ENCODE peak calls at places on chromosomes 16 and 17, in eight cellular contexts. One of them, this sample, is unnamed.

GRCh38 chr17:73430165-73430680 is 118.4 kb upstream of the CDC42EP4 start:
- DNase-seq in adrenal gland: no peak
- DNase-seq in naive thymus-derived CD4-positive, alpha-beta T cell: no peak
- DNase-seq in AG04450: no peak
- DNase-seq in heart left ventricle: no peak
- DNase-seq in tibial artery: no peak
- DNase-seq in esophagus squamous epithelium: no peak
- DNase-seq in left lung: no peak
- DNase-seq in this sample: no peak

GRCh38 chr17:41615454-41615853 is 2.9 kb upstream of the KRT16 start:
- DNase-seq in naive thymus-derived CD4-positive, alpha-beta T cell: no peak
- DNase-seq in left lung: no peak
- DNase-seq in tibial artery: no peak
- DNase-seq in esophagus squamous epithelium: no peak
- DNase-seq in AG04450: no peak
- DNase-seq in adrenal gland: no peak
- DNase-seq in heart left ventricle: no peak
- DNase-seq in this sample: peak

GRCh38 chr17:75723201-75723930 is 2.1 kb downstream of the ITGB4 start:
- DNase-seq in heart left ventricle: no peak
- DNase-seq in tibial artery: no peak
- DNase-seq in left lung: no peak
- DNase-seq in AG04450: no peak
- DNase-seq in esophagus squamous epithelium: no peak
- DNase-seq in adrenal gland: no peak
- DNase-seq in naive thymus-derived CD4-positive, alpha-beta T cell: no peak
- DNase-seq in this sample: peak

GRCh38 chr16:88306411-88306810 is 76.3 kb upstream of the ZNF469 start:
- DNase-seq in AG04450: no peak
- DNase-seq in esophagus squamous epithelium: no peak
- DNase-seq in heart left ventricle: no peak
- DNase-seq in adrenal gland: no peak
- DNase-seq in tibial artery: no peak
- DNase-seq in left lung: no peak
- DNase-seq in naive thymus-derived CD4-positive, alpha-beta T cell: no peak
- DNase-seq in this sample: no peak

GRCh38 chr16:46871587-46871986 is 12.6 kb upstream of the GPT2 start:
- DNase-seq in tibial artery: no peak
- DNase-seq in adrenal gland: no peak
- DNase-seq in naive thymus-derived CD4-positive, alpha-beta T cell: no peak
- DNase-seq in heart left ventricle: no peak
- DNase-seq in AG04450: no peak
- DNase-seq in left lung: no peak
- DNase-seq in esophagus squamous epithelium: no peak
- DNase-seq in this sample: no peak

GRCh38 chr16:12901597-12902436 is at the start of gene SHISA9:
- DNase-seq in tibial artery: no peak
- DNase-seq in AG04450: no peak
- DNase-seq in esophagus squamous epithelium: no peak
- DNase-seq in adrenal gland: no peak
- DNase-seq in left lung: no peak
- DNase-seq in heart left ventricle: no peak
- DNase-seq in naive thymus-derived CD4-positive, alpha-beta T cell: no peak
- DNase-seq in this sample: peak

GRCh38 chr17:4436846-4437245 is 3.1 kb downstream of the SPNS3 start:
- DNase-seq in heart left ventricle: no peak
- DNase-seq in adrenal gland: no peak
- DNase-seq in left lung: no peak
- DNase-seq in AG04450: no peak
- DNase-seq in esophagus squamous epithelium: no peak
- DNase-seq in naive thymus-derived CD4-positive, alpha-beta T cell: no peak
- DNase-seq in tibial artery: no peak
- DNase-seq in this sample: no peak

GRCh38 chr17:73205326-73205980 is 12.6 kb downstream of the COG1 start:
- DNase-seq in adrenal gland: no peak
- DNase-seq in esophagus squamous epithelium: no peak
- DNase-seq in tibial artery: no peak
- DNase-seq in heart left ventricle: no peak
- DNase-seq in naive thymus-derived CD4-positive, alpha-beta T cell: no peak
- DNase-seq in left lung: no peak
- DNase-seq in AG04450: no peak
- DNase-seq in this sample: no peak

GRCh38 chr17:81329279-81329926 is 34.3 kb upstream of the SLC38A10 start:
- DNase-seq in esophagus squamous epithelium: peak
- DNase-seq in adrenal gland: peak
- DNase-seq in left lung: peak
- DNase-seq in tibial artery: peak
- DNase-seq in naive thymus-derived CD4-positive, alpha-beta T cell: no peak
- DNase-seq in AG04450: peak
- DNase-seq in heart left ventricle: peak
- DNase-seq in this sample: peak

DNA sequence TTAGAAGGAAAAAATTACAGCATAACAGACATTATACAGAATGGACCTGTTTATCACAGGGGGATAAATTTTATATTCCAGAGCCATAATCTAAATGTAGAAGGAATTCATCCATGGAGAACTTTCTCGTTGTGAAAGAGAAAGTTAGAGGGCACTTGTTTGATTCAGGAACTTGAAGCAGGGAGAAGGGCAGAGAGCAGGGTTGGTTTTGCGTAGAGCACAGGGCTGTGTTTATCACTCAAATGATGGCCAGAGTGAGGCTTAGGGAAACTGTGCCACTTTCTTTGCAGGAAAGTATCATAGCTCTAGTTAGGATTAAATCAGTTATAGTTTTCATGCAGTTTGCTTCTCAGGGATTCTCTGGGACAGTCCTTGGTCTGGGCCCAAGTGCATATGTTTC is 29.1 kb upstream of the MED13 start:
- DNase-seq in esophagus squamous epithelium: no peak
- DNase-seq in left lung: no peak
- DNase-seq in adrenal gland: peak
- DNase-seq in naive thymus-derived CD4-positive, alpha-beta T cell: no peak
- DNase-seq in AG04450: no peak
- DNase-seq in tibial artery: no peak
- DNase-seq in heart left ventricle: no peak
- DNase-seq in this sample: no peak
- H3K27ac ChIP-seq in esophagus squamous epithelium: peak
- H3K27ac ChIP-seq in left lung: no peak
- H3K27ac ChIP-seq in adrenal gland: no peak
- H3K27ac ChIP-seq in naive thymus-derived CD4-positive, alpha-beta T cell: no peak
- H3K27ac ChIP-seq in AG04450: no peak
- H3K27ac ChIP-seq in tibial artery: no peak
- H3K27ac ChIP-seq in heart left ventricle: no peak
- H3K27ac ChIP-seq in this sample: no peak

GRCh38 chr17:77143306-77143705 is 2.5 kb downstream of the SEC14L1 start:
- DNase-seq in esophagus squamous epithelium: no peak
- DNase-seq in heart left ventricle: no peak
- DNase-seq in AG04450: no peak
- DNase-seq in naive thymus-derived CD4-positive, alpha-beta T cell: no peak
- DNase-seq in tibial artery: no peak
- DNase-seq in adrenal gland: no peak
- DNase-seq in left lung: no peak
- DNase-seq in this sample: no peak

GRCh38 chr17:77145209-77145608 is 4.4 kb downstream of the SEC14L1 start:
- DNase-seq in adrenal gland: no peak
- DNase-seq in esophagus squamous epithelium: no peak
- DNase-seq in left lung: no peak
- DNase-seq in naive thymus-derived CD4-positive, alpha-beta T cell: no peak
- DNase-seq in tibial artery: no peak
- DNase-seq in heart left ventricle: no peak
- DNase-seq in AG04450: no peak
- DNase-seq in this sample: no peak

GRCh38 chr17:77145635-77146632 is 5.2 kb downstream of the SEC14L1 start:
- DNase-seq in heart left ventricle: peak
- DNase-seq in tibial artery: peak
- DNase-seq in AG04450: no peak
- DNase-seq in adrenal gland: peak
- DNase-seq in left lung: peak
- DNase-seq in esophagus squamous epithelium: no peak
- DNase-seq in naive thymus-derived CD4-positive, alpha-beta T cell: no peak
- DNase-seq in this sample: peak

GRCh38 chr17:77142689-77143088 is 1.9 kb downstream of the SEC14L1 start:
- DNase-seq in esophagus squamous epithelium: no peak
- DNase-seq in heart left ventricle: no peak
- DNase-seq in AG04450: no peak
- DNase-seq in naive thymus-derived CD4-positive, alpha-beta T cell: no peak
- DNase-seq in left lung: no peak
- DNase-seq in tibial artery: no peak
- DNase-seq in adrenal gland: no peak
- DNase-seq in this sample: no peak

DNA sequence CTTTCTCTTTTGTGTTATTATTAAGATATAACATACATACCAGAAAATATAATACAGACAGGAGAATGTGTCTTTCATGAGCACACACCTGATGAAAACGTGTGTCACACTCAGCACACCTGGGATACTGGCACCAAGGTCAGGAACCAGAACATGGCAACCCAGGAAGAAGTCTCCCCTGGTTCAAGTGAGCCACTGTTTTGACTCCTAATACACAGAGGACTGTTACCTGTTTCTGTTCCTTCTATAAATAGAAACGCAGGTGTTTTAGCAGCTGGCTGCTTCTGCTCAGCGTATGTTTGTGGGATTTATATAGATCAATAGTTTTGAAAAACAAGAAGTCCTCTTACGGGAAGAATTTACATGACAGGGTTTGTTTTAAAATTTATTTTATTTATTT is 3.5 kb downstream of the SEC14L1 start:
- DNase-seq in left lung: no peak
- DNase-seq in AG04450: no peak
- DNase-seq in adrenal gland: no peak
- DNase-seq in tibial artery: no peak
- DNase-seq in heart left ventricle: no peak
- DNase-seq in esophagus squamous epithelium: no peak
- DNase-seq in naive thymus-derived CD4-positive, alpha-beta T cell: no peak
- DNase-seq in this sample: no peak
- H3K27ac ChIP-seq in left lung: peak
- H3K27ac ChIP-seq in AG04450: no peak
- H3K27ac ChIP-seq in adrenal gland: peak
- H3K27ac ChIP-seq in tibial artery: no peak
- H3K27ac ChIP-seq in heart left ventricle: peak
- H3K27ac ChIP-seq in esophagus squamous epithelium: peak
- H3K27ac ChIP-seq in naive thymus-derived CD4-positive, alpha-beta T cell: no peak
- H3K27ac ChIP-seq in this sample: no peak

GRCh38 chr16:22355487-22355908 is 18.9 kb downstream of the CDR2 start:
- DNase-seq in left lung: no peak
- DNase-seq in esophagus squamous epithelium: no peak
- DNase-seq in tibial artery: no peak
- DNase-seq in adrenal gland: no peak
- DNase-seq in AG04450: no peak
- DNase-seq in heart left ventricle: no peak
- DNase-seq in naive thymus-derived CD4-positive, alpha-beta T cell: no peak
- DNase-seq in this sample: no peak

GRCh38 chr16:22353933-22354541 is 20.4 kb downstream of the CDR2 start:
- DNase-seq in heart left ventricle: no peak
- DNase-seq in esophagus squamous epithelium: no peak
- DNase-seq in adrenal gland: no peak
- DNase-seq in AG04450: no peak
- DNase-seq in left lung: no peak
- DNase-seq in tibial artery: no peak
- DNase-seq in naive thymus-derived CD4-positive, alpha-beta T cell: no peak
- DNase-seq in this sample: no peak

GRCh38 chr16:22352119-22352518 is 22.3 kb downstream of the CDR2 start:
- DNase-seq in adrenal gland: no peak
- DNase-seq in heart left ventricle: no peak
- DNase-seq in tibial artery: no peak
- DNase-seq in esophagus squamous epithelium: no peak
- DNase-seq in AG04450: no peak
- DNase-seq in left lung: no peak
- DNase-seq in naive thymus-derived CD4-positive, alpha-beta T cell: no peak
- DNase-seq in this sample: no peak

GRCh38 chr16:22352726-22353125 is 21.7 kb downstream of the CDR2 start:
- DNase-seq in AG04450: no peak
- DNase-seq in naive thymus-derived CD4-positive, alpha-beta T cell: no peak
- DNase-seq in heart left ventricle: no peak
- DNase-seq in left lung: no peak
- DNase-seq in tibial artery: no peak
- DNase-seq in adrenal gland: no peak
- DNase-seq in esophagus squamous epithelium: no peak
- DNase-seq in this sample: no peak

DNA sequence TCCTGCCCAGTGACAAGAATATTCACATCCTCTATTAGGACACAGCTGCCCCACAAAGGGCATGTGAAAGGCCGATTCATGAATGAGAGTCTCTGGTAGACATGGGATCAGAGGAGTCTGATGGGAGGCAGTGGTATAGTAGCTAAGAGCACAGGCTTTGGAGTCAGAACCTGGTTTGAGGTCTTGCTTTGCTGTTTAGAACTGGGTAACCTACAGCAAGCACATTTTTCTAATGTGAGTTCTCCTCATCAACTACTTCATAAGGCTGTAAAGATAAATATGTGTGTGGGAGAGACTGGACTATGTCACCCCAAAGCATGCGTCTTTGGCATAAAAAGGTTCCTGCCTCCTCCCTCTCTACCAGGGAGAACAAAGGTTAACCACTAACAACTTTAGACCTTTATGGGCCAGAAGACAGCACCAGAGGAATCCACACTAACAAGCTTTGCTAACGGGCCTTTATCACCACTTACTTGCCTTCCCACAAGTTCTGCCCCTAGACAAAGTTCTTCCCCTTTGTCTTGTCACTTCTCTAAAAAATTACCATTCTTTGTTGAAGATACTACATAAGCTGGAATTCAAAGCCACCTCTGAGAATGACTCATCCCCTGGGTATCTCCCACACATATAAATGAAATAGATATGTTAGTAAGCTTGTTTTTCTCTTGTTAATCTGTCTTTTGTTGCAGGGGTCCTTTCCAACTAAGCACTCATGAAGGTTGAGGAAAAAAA is 21.1 kb downstream of the CDR2 start:
- DNase-seq in adrenal gland: no peak
- DNase-seq in tibial artery: no peak
- DNase-seq in esophagus squamous epithelium: no peak
- DNase-seq in naive thymus-derived CD4-positive, alpha-beta T cell: no peak
- DNase-seq in AG04450: peak
- DNase-seq in heart left ventricle: no peak
- DNase-seq in left lung: no peak
- DNase-seq in this sample: peak
- H3K27ac ChIP-seq in adrenal gland: no peak
- H3K27ac ChIP-seq in tibial artery: no peak
- H3K27ac ChIP-seq in esophagus squamous epithelium: peak
- H3K27ac ChIP-seq in naive thymus-derived CD4-positive, alpha-beta T cell: peak
- H3K27ac ChIP-seq in AG04450: peak
- H3K27ac ChIP-seq in heart left ventricle: no peak
- H3K27ac ChIP-seq in left lung: peak
- H3K27ac ChIP-seq in this sample: peak

DNA sequence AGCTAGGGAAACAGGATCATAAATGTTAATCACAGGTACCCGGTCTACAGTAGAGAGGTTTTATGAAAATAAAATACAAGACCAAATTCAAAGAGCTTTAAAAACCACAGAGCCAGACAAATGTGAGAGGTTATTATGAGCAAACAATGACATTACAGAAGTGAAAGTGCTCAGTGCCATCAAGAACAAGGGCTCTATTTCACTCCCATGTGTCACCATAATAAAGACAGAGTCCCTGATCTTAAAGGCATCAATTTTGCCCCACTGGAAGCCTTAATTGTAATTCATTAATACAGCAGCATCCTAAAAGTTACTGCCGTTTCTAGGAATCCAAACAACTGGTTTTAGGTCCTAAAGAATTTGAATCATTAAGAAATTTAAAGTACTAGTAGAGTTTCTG is 43.7 kb upstream of the CDRT4 start:
- DNase-seq in left lung: no peak
- DNase-seq in adrenal gland: no peak
- DNase-seq in AG04450: no peak
- DNase-seq in esophagus squamous epithelium: no peak
- DNase-seq in naive thymus-derived CD4-positive, alpha-beta T cell: no peak
- DNase-seq in tibial artery: no peak
- DNase-seq in heart left ventricle: no peak
- DNase-seq in this sample: no peak
- H3K27ac ChIP-seq in left lung: no peak
- H3K27ac ChIP-seq in adrenal gland: no peak
- H3K27ac ChIP-seq in AG04450: no peak
- H3K27ac ChIP-seq in esophagus squamous epithelium: no peak
- H3K27ac ChIP-seq in naive thymus-derived CD4-positive, alpha-beta T cell: no peak
- H3K27ac ChIP-seq in tibial artery: peak
- H3K27ac ChIP-seq in heart left ventricle: no peak
- H3K27ac ChIP-seq in this sample: no peak

This sample was measured in hepatocyte.